ENCODE peak calls at places on chromosomes 11 and 22, in five cellular contexts. Z is adrenal gland; B is stimulated activated CD4-positive, alpha-beta T cell treated with anti-CD3 and anti-CD28 coated beads, Interleukin-4, amount 100 ng/mL, for 48 hours; G is NCI-H1092 treated with DMSO at 0.1 percent for 48 hours; D is breast epithelium. Y is an unnamed sample.

GRCh38 chr22:50015451-50016307 is 3.1 kb upstream of the IL17REL start:
- DNase-seq in Z (no peak), G (no peak), D (no peak), B (no peak), Y (no peak)

GRCh38 chr11:80096736-80097135 is 655.9 kb upstream of the TENM4 start:
- DNase-seq in B (no peak), Z (no peak), D (no peak), G (no peak), Y (no peak)

GRCh38 chr11:10941429-10941828 is 83.6 kb upstream of the ZBED5 start:
- DNase-seq in G (no peak), B (no peak), D (peak; percentile 62), Z (no peak), Y (no peak)

GRCh38 chr22:36757608-36758220 is 18.2 kb downstream of the IFT27 start:
- DNase-seq in G (peak; percentile 59), Z (peak; percentile 70), D (peak; percentile 74), B (peak; percentile 67), Y (peak; percentile 57)

GRCh38 chr22:46549565-46549840 is 12.1 kb upstream of the CELSR1 start:
- DNase-seq in B (no peak), D (no peak), Z (no peak), G (no peak), Y (no peak)

GRCh38 chr22:32761251-32761903 is 40.1 kb upstream of the TIMP3 start:
- DNase-seq in Z (no peak), D (no peak), G (no peak), B (no peak), Y (no peak)

GRCh38 chr11:15927866-15928217 is 428.5 kb downstream of the SOX6 start:
- DNase-seq in B (no peak), Z (no peak), D (no peak), G (no peak), Y (no peak)

GRCh38 chr22:48491451-48491941 is 1336.2 kb downstream of the BRD1 start:
- DNase-seq in D (no peak), G (no peak), B (no peak), Z (no peak), Y (no peak)

GRCh38 chr22:50490531-50491308 is 4.1 kb downstream of the MIOX start:
- DNase-seq in G (no peak), D (no peak), B (no peak), Z (no peak), Y (no peak)

GRCh38 chr11:108497317-108498045 is 703 bp downstream of the POGLUT3 start:
- DNase-seq in B (peak; percentile 65), Z (peak; percentile 87), D (peak; percentile 82), G (peak; percentile 82), Y (peak; percentile 85)

GRCh38 chr22:42719133-42719532 is 1.5 kb downstream of the A4GALT start:
- DNase-seq in B (no peak), G (no peak), Z (no peak), D (no peak), Y (no peak)

GRCh38 chr11:86761978-86762377 is 38.4 kb upstream of the PRSS23 start:
- DNase-seq in G (no peak), D (no peak), Z (no peak), B (no peak), Y (no peak)

GRCh38 chr11:36088234-36088975 is 144.5 kb downstream of the LDLRAD3 start:
- DNase-seq in D (no peak), Z (no peak), B (no peak), G (no peak), Y (no peak)

GRCh38 chr11:10221342-10221741 is 72.7 kb downstream of the SBF2 start:
- DNase-seq in B (no peak), G (no peak), Z (no peak), D (no peak), Y (no peak)

GRCh38 chr11:119491753-119492455 is 68.9 kb upstream of the THY1 start:
- DNase-seq in G (peak; percentile 99), B (no peak), Z (no peak), D (no peak), Y (peak; percentile 98)

GRCh38 chr22:35863432-35863831 is 145.8 kb downstream of the APOL5 start:
- DNase-seq in G (no peak), B (no peak), D (no peak), Z (no peak), Y (no peak)

GRCh38 chr22:31104869-31105268 is 2.5 kb downstream of the SELENOM start:
- DNase-seq in G (no peak), B (no peak), Z (no peak), D (no peak), Y (no peak)

GRCh38 chr22:28474248-28474647 is 205.4 kb downstream of the TTC28 start:
- DNase-seq in B (no peak), D (no peak), Z (no peak), G (no peak), Y (no peak)

GRCh38 chr22:36331306-36331911 is 56.4 kb downstream of the MYH9 start:
- DNase-seq in G (no peak), B (peak; percentile 72), D (peak; percentile 96), Z (peak; percentile 76), Y (no peak)

GRCh38 chr11:122074022-122074421 is 42.0 kb downstream of the BLID start:
- DNase-seq in Z (no peak), D (no peak), G (no peak), B (no peak), Y (no peak)

GRCh38 chr11:96306600-96306932 is 36.4 kb downstream of the MAML2 start:
- DNase-seq in G (no peak), Z (no peak), B (no peak), D (no peak), Y (no peak)

GRCh38 chr11:120122921-120123683 is 14.8 kb downstream of the TRIM29 start:
- DNase-seq in B (no peak), Z (no peak), G (no peak), D (no peak), Y (no peak)

GRCh38 chr11:14015711-14016110 is 53.2 kb downstream of the SPON1 start:
- DNase-seq in Z (peak; percentile 29), B (no peak), D (no peak), G (no peak), Y (no peak)

GRCh38 chr11:47260366-47260765 is 2.6 kb downstream of the NR1H3 start:
- DNase-seq in G (no peak), Z (no peak), B (no peak), D (no peak), Y (no peak)

GRCh38 chr11:12674936-12675696 is 895 bp downstream of the TEAD1 start:
- DNase-seq in D (peak; percentile 43), G (peak; percentile 53), Z (peak; percentile 45), B (no peak), Y (peak; percentile 32)

GRCh38 chr11:70507466-70508230 is 109.3 kb downstream of the CTTN start:
- DNase-seq in Z (no peak), G (no peak), B (no peak), D (no peak), Y (no peak)

GRCh38 chr11:125132071-125132470 is 20.6 kb upstream of the TMEM218 start:
- DNase-seq in D (no peak), B (no peak), Z (no peak), G (no peak), Y (no peak)

GRCh38 chr11:75103380-75104026 is 6.8 kb upstream of the OR2AT4 start:
- DNase-seq in G (no peak), B (no peak), D (no peak), Z (no peak), Y (no peak)